ENCODE peak calls at places on chromosomes 6 and 20, in six cellular contexts. One of them, this sample, is unnamed.

GRCh38 chr20:62495798-62496325 is 20.1 kb upstream of the GATA5 start:
- DNase-seq in uterus: no peak
- DNase-seq in right cardiac atrium: no peak
- DNase-seq in mammary epithelial cell: no peak
- DNase-seq in Calu3: no peak
- DNase-seq in HCT116: no peak
- DNase-seq in this sample: no peak

GRCh38 chr6:107786179-107786578 is 37.9 kb downstream of the SCML4 start:
- DNase-seq in right cardiac atrium: no peak
- DNase-seq in mammary epithelial cell: no peak
- DNase-seq in Calu3: no peak
- DNase-seq in uterus: no peak
- DNase-seq in HCT116: no peak
- DNase-seq in this sample: no peak

GRCh38 chr6:41454189-41454789 is 91.9 kb upstream of the FOXP4 start:
- DNase-seq in uterus: no peak
- DNase-seq in HCT116: no peak
- DNase-seq in right cardiac atrium: no peak
- DNase-seq in Calu3: no peak
- DNase-seq in mammary epithelial cell: no peak
- DNase-seq in this sample: no peak

GRCh38 chr20:36845288-36845969 is 30.5 kb upstream of the TLDC2 start:
- DNase-seq in Calu3: no peak
- DNase-seq in right cardiac atrium: peak
- DNase-seq in uterus: no peak
- DNase-seq in mammary epithelial cell: no peak
- DNase-seq in HCT116: no peak
- DNase-seq in this sample: no peak

GRCh38 chr20:59003836-59004492 is 3.1 kb downstream of the CTSZ start:
- DNase-seq in HCT116: no peak
- DNase-seq in right cardiac atrium: no peak
- DNase-seq in Calu3: no peak
- DNase-seq in mammary epithelial cell: no peak
- DNase-seq in uterus: no peak
- DNase-seq in this sample: no peak

GRCh38 chr6:47308223-47308567 is 1.5 kb downstream of the TNFRSF21 start:
- DNase-seq in mammary epithelial cell: no peak
- DNase-seq in right cardiac atrium: no peak
- DNase-seq in Calu3: no peak
- DNase-seq in uterus: no peak
- DNase-seq in HCT116: no peak
- DNase-seq in this sample: no peak

GRCh38 chr6:53233309-53233708 is 84.7 kb upstream of the GCM1 start:
- DNase-seq in uterus: no peak
- DNase-seq in mammary epithelial cell: no peak
- DNase-seq in HCT116: no peak
- DNase-seq in right cardiac atrium: no peak
- DNase-seq in Calu3: no peak
- DNase-seq in this sample: no peak

GRCh38 chr6:100078509-100078908 is 84.5 kb upstream of the MCHR2 start:
- DNase-seq in right cardiac atrium: no peak
- DNase-seq in mammary epithelial cell: peak
- DNase-seq in Calu3: peak
- DNase-seq in uterus: no peak
- DNase-seq in HCT116: peak
- DNase-seq in this sample: no peak

GRCh38 chr20:34065260-34065659 is 46.8 kb downstream of the EIF2S2 start:
- DNase-seq in right cardiac atrium: no peak
- DNase-seq in HCT116: no peak
- DNase-seq in uterus: peak
- DNase-seq in Calu3: no peak
- DNase-seq in mammary epithelial cell: peak
- DNase-seq in this sample: no peak

GRCh38 chr6:152135755-152136448 is 328.4 kb downstream of the ESR1 start:
- DNase-seq in mammary epithelial cell: no peak
- DNase-seq in right cardiac atrium: no peak
- DNase-seq in uterus: no peak
- DNase-seq in Calu3: no peak
- DNase-seq in HCT116: no peak
- DNase-seq in this sample: no peak

GRCh38 chr6:140032177-140032576 is 657.7 kb upstream of the CITED2 start:
- DNase-seq in mammary epithelial cell: peak
- DNase-seq in right cardiac atrium: no peak
- DNase-seq in Calu3: no peak
- DNase-seq in uterus: no peak
- DNase-seq in HCT116: no peak
- DNase-seq in this sample: no peak

GRCh38 chr6:21095462-21095861 is 498.1 kb upstream of the SOX4 start:
- DNase-seq in mammary epithelial cell: no peak
- DNase-seq in Calu3: no peak
- DNase-seq in right cardiac atrium: no peak
- DNase-seq in uterus: no peak
- DNase-seq in HCT116: no peak
- DNase-seq in this sample: no peak

GRCh38 chr20:54474046-54474445 is 1.3 kb upstream of the DOK5 start:
- DNase-seq in mammary epithelial cell: no peak
- DNase-seq in Calu3: no peak
- DNase-seq in HCT116: no peak
- DNase-seq in uterus: no peak
- DNase-seq in right cardiac atrium: no peak
- DNase-seq in this sample: no peak

GRCh38 chr6:43076928-43077809 is 1.1 kb downstream of the PTK7 start:
- DNase-seq in mammary epithelial cell: peak
- DNase-seq in uterus: peak
- DNase-seq in HCT116: no peak
- DNase-seq in right cardiac atrium: peak
- DNase-seq in Calu3: peak
- DNase-seq in this sample: no peak

GRCh38 chr20:45223136-45223535 is 2.0 kb downstream of the SEMG2 start:
- DNase-seq in mammary epithelial cell: no peak
- DNase-seq in HCT116: no peak
- DNase-seq in uterus: no peak
- DNase-seq in Calu3: no peak
- DNase-seq in right cardiac atrium: no peak
- DNase-seq in this sample: no peak

GRCh38 chr6:67458265-67458664 is 1176.8 kb upstream of the ADGRB3 start:
- DNase-seq in uterus: no peak
- DNase-seq in right cardiac atrium: no peak
- DNase-seq in Calu3: no peak
- DNase-seq in HCT116: no peak
- DNase-seq in mammary epithelial cell: no peak
- DNase-seq in this sample: no peak

GRCh38 chr20:8385247-8385646 is 253.2 kb downstream of the PLCB1 start:
- DNase-seq in mammary epithelial cell: no peak
- DNase-seq in right cardiac atrium: peak
- DNase-seq in Calu3: no peak
- DNase-seq in HCT116: no peak
- DNase-seq in uterus: no peak
- DNase-seq in this sample: peak

GRCh38 chr6:73515204-73516101 is 5.4 kb downstream of the EEF1A1 start:
- DNase-seq in right cardiac atrium: no peak
- DNase-seq in mammary epithelial cell: peak
- DNase-seq in uterus: peak
- DNase-seq in Calu3: peak
- DNase-seq in HCT116: no peak
- DNase-seq in this sample: peak

GRCh38 chr6:36224918-36225461 is 28.4 kb downstream of the BRPF3 start:
- DNase-seq in uterus: no peak
- DNase-seq in mammary epithelial cell: peak
- DNase-seq in HCT116: no peak
- DNase-seq in right cardiac atrium: no peak
- DNase-seq in Calu3: no peak
- DNase-seq in this sample: no peak

GRCh38 chr20:31684153-31685003 is 38.3 kb downstream of the BCL2L1 start:
- DNase-seq in uterus: no peak
- DNase-seq in HCT116: no peak
- DNase-seq in mammary epithelial cell: no peak
- DNase-seq in Calu3: no peak
- DNase-seq in right cardiac atrium: no peak
- DNase-seq in this sample: no peak

GRCh38 chr20:57392512-57393271 is 1.5 kb downstream of the RBM38 start:
- DNase-seq in mammary epithelial cell: no peak
- DNase-seq in right cardiac atrium: peak
- DNase-seq in uterus: no peak
- DNase-seq in HCT116: no peak
- DNase-seq in Calu3: no peak
- DNase-seq in this sample: peak

GRCh38 chr6:130955755-130956154 is 107.3 kb downstream of the EPB41L2 start:
- DNase-seq in uterus: no peak
- DNase-seq in right cardiac atrium: no peak
- DNase-seq in HCT116: no peak
- DNase-seq in mammary epithelial cell: no peak
- DNase-seq in Calu3: no peak
- DNase-seq in this sample: no peak

GRCh38 chr6:4607026-4607704 is 169.0 kb upstream of the CDYL start:
- DNase-seq in Calu3: peak
- DNase-seq in right cardiac atrium: no peak
- DNase-seq in HCT116: peak
- DNase-seq in uterus: peak
- DNase-seq in mammary epithelial cell: peak
- DNase-seq in this sample: no peak

GRCh38 chr6:13248053-13248452 is 80.3 kb downstream of the TBC1D7 start:
- DNase-seq in mammary epithelial cell: peak
- DNase-seq in Calu3: no peak
- DNase-seq in uterus: no peak
- DNase-seq in right cardiac atrium: no peak
- DNase-seq in HCT116: no peak
- DNase-seq in this sample: no peak

GRCh38 chr6:148869589-148869988 is 122.8 kb downstream of the UST start:
- DNase-seq in right cardiac atrium: no peak
- DNase-seq in mammary epithelial cell: peak
- DNase-seq in uterus: no peak
- DNase-seq in Calu3: no peak
- DNase-seq in HCT116: no peak
- DNase-seq in this sample: no peak

GRCh38 chr6:39260451-39260850 is 31.2 kb upstream of the KCNK5 start:
- DNase-seq in HCT116: no peak
- DNase-seq in right cardiac atrium: no peak
- DNase-seq in Calu3: no peak
- DNase-seq in uterus: no peak
- DNase-seq in mammary epithelial cell: peak
- DNase-seq in this sample: no peak

GRCh38 chr20:2694519-2694918 is 1.9 kb downstream of the EBF4 start:
- DNase-seq in uterus: no peak
- DNase-seq in right cardiac atrium: no peak
- DNase-seq in mammary epithelial cell: no peak
- DNase-seq in Calu3: no peak
- DNase-seq in HCT116: no peak
- DNase-seq in this sample: no peak

GRCh38 chr6:110999634-111000270 is 17.9 kb downstream of the RPF2 start:
- DNase-seq in mammary epithelial cell: peak
- DNase-seq in Calu3: no peak
- DNase-seq in uterus: no peak
- DNase-seq in HCT116: no peak
- DNase-seq in right cardiac atrium: no peak
- DNase-seq in this sample: no peak

GRCh38 chr6:2579241-2579761 is 171.4 kb downstream of the MYLK4 start:
- DNase-seq in Calu3: no peak
- DNase-seq in uterus: no peak
- DNase-seq in mammary epithelial cell: no peak
- DNase-seq in right cardiac atrium: peak
- DNase-seq in HCT116: no peak
- DNase-seq in this sample: peak

GRCh38 chr20:13302647-13303425 is 81.8 kb downstream of the ISM1 start:
- DNase-seq in right cardiac atrium: no peak
- DNase-seq in Calu3: peak
- DNase-seq in uterus: no peak
- DNase-seq in HCT116: peak
- DNase-seq in mammary epithelial cell: peak
- DNase-seq in this sample: no peak

GRCh38 chr20:63398744-63399514 is 37.8 kb upstream of the CHRNA4 start:
- DNase-seq in mammary epithelial cell: no peak
- DNase-seq in HCT116: no peak
- DNase-seq in Calu3: no peak
- DNase-seq in uterus: no peak
- DNase-seq in right cardiac atrium: peak
- DNase-seq in this sample: no peak

GRCh38 chr6:33010356-33010755 is 965 bp upstream of the HLA-DOA start:
- DNase-seq in right cardiac atrium: no peak
- DNase-seq in HCT116: no peak
- DNase-seq in uterus: no peak
- DNase-seq in Calu3: no peak
- DNase-seq in mammary epithelial cell: no peak
- DNase-seq in this sample: no peak

GRCh38 chr6:142030115-142030619 is 102.6 kb upstream of the GJE1 start:
- DNase-seq in right cardiac atrium: no peak
- DNase-seq in HCT116: no peak
- DNase-seq in mammary epithelial cell: no peak
- DNase-seq in uterus: no peak
- DNase-seq in Calu3: peak
- DNase-seq in this sample: no peak

GRCh38 chr6:74249658-74250057 is 553.7 kb downstream of the CD109 start:
- DNase-seq in uterus: no peak
- DNase-seq in Calu3: no peak
- DNase-seq in right cardiac atrium: no peak
- DNase-seq in mammary epithelial cell: peak
- DNase-seq in HCT116: no peak
- DNase-seq in this sample: no peak

GRCh38 chr6:11050735-11051134 is 6.6 kb upstream of the ELOVL2 start:
- DNase-seq in uterus: no peak
- DNase-seq in right cardiac atrium: no peak
- DNase-seq in mammary epithelial cell: no peak
- DNase-seq in HCT116: no peak
- DNase-seq in Calu3: no peak
- DNase-seq in this sample: no peak

GRCh38 chr20:9427977-9428607 is 86.3 kb upstream of the LAMP5 start:
- DNase-seq in mammary epithelial cell: no peak
- DNase-seq in uterus: no peak
- DNase-seq in HCT116: no peak
- DNase-seq in right cardiac atrium: no peak
- DNase-seq in Calu3: no peak
- DNase-seq in this sample: no peak

GRCh38 chr6:6577736-6578135 is 10.8 kb upstream of the LY86 start:
- DNase-seq in mammary epithelial cell: no peak
- DNase-seq in HCT116: no peak
- DNase-seq in right cardiac atrium: no peak
- DNase-seq in Calu3: no peak
- DNase-seq in uterus: no peak
- DNase-seq in this sample: no peak

GRCh38 chr6:143018955-143019354 is 41.7 kb upstream of the AIG1 start:
- DNase-seq in uterus: no peak
- DNase-seq in mammary epithelial cell: no peak
- DNase-seq in HCT116: no peak
- DNase-seq in right cardiac atrium: no peak
- DNase-seq in Calu3: no peak
- DNase-seq in this sample: no peak

GRCh38 chr20:20366896-20367680 is 816 bp upstream of the INSM1 start:
- DNase-seq in uterus: no peak
- DNase-seq in HCT116: no peak
- DNase-seq in right cardiac atrium: no peak
- DNase-seq in Calu3: no peak
- DNase-seq in mammary epithelial cell: no peak
- DNase-seq in this sample: no peak

GRCh38 chr6:70314240-70314639 is 11.4 kb upstream of the COL9A1 start:
- DNase-seq in right cardiac atrium: no peak
- DNase-seq in HCT116: no peak
- DNase-seq in uterus: peak
- DNase-seq in Calu3: no peak
- DNase-seq in mammary epithelial cell: no peak
- DNase-seq in this sample: no peak

This sample was measured in left cardiac atrium.